ENCODE peak calls at places on chromosomes 11 and 22, in six cellular contexts. Y is amygdala; Q is stimulated activated CD4-positive, alpha-beta T cell treated with anti-CD3 and anti-CD28 coated beads, Interleukin-1b, Interleukin-23, amount 100 ng/mL, for 1 hour; X is mucosa of descending colon; M is GM06990; L is frontal cortex. E is an unnamed sample.

GRCh38 chr11:78595431-78596130 is 20.9 kb upstream of the NARS2 start:
- DNase-seq in M (no peak), Q (no peak), X (no peak), L (no peak), Y (no peak), E (no peak)

GRCh38 chr11:7673724-7674434 is 579 bp upstream of the CYB5R2 start:
- DNase-seq in M (peak; percentile 35), Q (no peak), X (peak; percentile 77), L (no peak), Y (no peak), E (peak; percentile 75)

GRCh38 chr11:29135504-29135903 is 881.3 kb downstream of the KCNA4 start:
- DNase-seq in Q (no peak), X (no peak), Y (no peak), L (no peak), M (no peak), E (no peak)

GRCh38 chr11:117559698-117560097 is 232.0 kb downstream of the CEP164 start:
- DNase-seq in Q (no peak), M (no peak), Y (no peak), X (peak; percentile 27), L (no peak), E (no peak)

GRCh38 chr22:30424471-30425326 is 869 bp upstream of the MTFP1 start:
- DNase-seq in Y (no peak), L (no peak), M (peak; percentile 23), X (no peak), Q (no peak), E (no peak)

GRCh38 chr22:34111210-34111824 is 191.0 kb upstream of the LARGE1 start:
- DNase-seq in Y (no peak), Q (no peak), M (no peak), L (no peak), X (no peak), E (peak; percentile 55)

GRCh38 chr11:60785806-60786361 is 751 bp downstream of the MS4A10 start:
- DNase-seq in L (no peak), Y (no peak), Q (no peak), M (no peak), X (no peak), E (no peak)

GRCh38 chr11:77407613-77408012 is 66.3 kb downstream of the PAK1 start:
- DNase-seq in Y (no peak), X (no peak), Q (no peak), L (no peak), M (no peak), E (no peak)

GRCh38 chr11:123454060-123454651 is 24.1 kb downstream of the GRAMD1B start:
- DNase-seq in Q (no peak), M (no peak), Y (no peak), L (no peak), X (no peak), E (no peak)

GRCh38 chr22:24953294-24954113 is 988 bp downstream of the KIAA1671 start:
- DNase-seq in Q (no peak), X (peak; percentile 71), L (peak; percentile 20), M (no peak), Y (no peak), E (no peak)

GRCh38 chr22:24402460-24403192 is 24.8 kb upstream of the ADORA2A start:
- DNase-seq in X (peak; percentile 76), Q (no peak), M (no peak), L (no peak), Y (no peak), E (peak; percentile 53)

GRCh38 chr11:130146797-130147196 is 12.8 kb upstream of the ST14 start:
- DNase-seq in L (no peak), X (no peak), Q (no peak), M (no peak), Y (peak; percentile 35), E (no peak)

GRCh38 chr11:61281581-61282250 is 13.4 kb downstream of the VWCE start:
- DNase-seq in L (no peak), M (peak; percentile 56), Q (no peak), Y (no peak), X (peak; percentile 77), E (peak; percentile 76)

GRCh38 chr22:47784367-47784983 is 1022.0 kb downstream of the TBC1D22A start:
- DNase-seq in Y (no peak), M (no peak), Q (no peak), L (no peak), X (no peak), E (no peak)